ENCODE peak calls at places on chromosomes 11 and 22, in four cellular contexts. F, H, T and D are unnamed samples. For H3K36me3, the result is how much of the 10 kb centered on the place peaks cover.

GRCh38 chr11:76267563-76267962 is 61.3 kb upstream of the WNT11 start:
- DNase-seq in F (no peak), H (no peak), T (peak), D (no peak)

GRCh38 chr11:72102631-72102945 is 509 bp downstream of the LAMTOR1 start:
- DNase-seq in F (no peak), H (no peak), T (no peak), D (no peak)

GRCh38 chr11:47305734-47306483 is 36.0 kb downstream of the MADD start:
- DNase-seq in F (no peak), H (no peak), T (no peak), D (no peak)

GRCh38 chr11:69440876-69441275 is 40.6 kb upstream of the LINC01488 start:
- DNase-seq in F (no peak), H (no peak), T (no peak), D (no peak)

GRCh38 chr22:32444068-32444467 is 20.2 kb downstream of the BPIFC start:
- DNase-seq in F (no peak), H (no peak), T (no peak), D (peak)

GRCh38 chr11:69339041-69339733 is 45.2 kb downstream of the MYEOV start:
- DNase-seq in F (no peak), H (no peak), T (no peak), D (no peak)

GRCh38 chr11:2203440-2204259 is 32.0 kb upstream of the TH start:
- DNase-seq in F (no peak), H (peak), T (no peak), D (no peak)

GRCh38 chr22:17769716-17770082 is 4.6 kb downstream of the BID start:
- DNase-seq in F (no peak), H (peak), T (no peak), D (no peak)

GRCh38 chr11:26319906-26320305 is 12.0 kb upstream of the ANO3 start:
- DNase-seq in F (no peak), H (no peak), T (no peak), D (peak)

GRCh38 chr11:34050967-34051348 is 573 bp upstream of the CAPRIN1 start:
- DNase-seq in F (no peak), H (no peak), T (peak), D (no peak)

GRCh38 chr11:117980716-117981115 is 5.5 kb upstream of the IL10RA start:
- DNase-seq in F (no peak), H (no peak), T (no peak), D (no peak)

GRCh38 chr11:18321991-18322711 is at the start of the genes GTF2H1 and HPS5:
- DNase-seq in F (peak), H (peak), T (peak), D (peak)

GRCh38 chr11:11521306-11522002 is 100.4 kb downstream of the GALNT18 start:
- DNase-seq in F (no peak), H (no peak), T (no peak), D (peak)

GRCh38 chr22:46003271-46004091 is 26.5 kb upstream of the WNT7B start:
- DNase-seq in F (no peak), H (peak), T (no peak), D (no peak)

GRCh38 chr11:31000412-31000811 is 369.1 kb downstream of the DCDC1 start:
- DNase-seq in F (no peak), H (no peak), T (no peak), D (no peak)

GRCh38 chr22:46829140-46829891 is 66.9 kb downstream of the TBC1D22A start:
- DNase-seq in F (peak), H (peak), T (peak), D (peak)

GRCh38 chr11:78696177-78696576 is 121.5 kb upstream of the NARS2 start:
- DNase-seq in F (no peak), H (no peak), T (no peak), D (no peak)

GRCh38 chr11:46948378-46949131 is 12.0 kb downstream of the CSTPP1 start:
- DNase-seq in F (peak), H (no peak), T (peak), D (peak)

GRCh38 chr11:121841487-121842167 is 274.4 kb downstream of the BLID start:
- DNase-seq in F (peak), H (no peak), T (peak), D (no peak)

GRCh38 chr11:124277207-124277606 is 21.0 kb downstream of the OR8G5 start:
- DNase-seq in F (no peak), H (no peak), T (no peak), D (no peak)

GRCh38 chr11:125123947-125124633 is 12.7 kb upstream of the TMEM218 start:
- DNase-seq in F (no peak), H (no peak), T (peak), D (peak)

GRCh38 chr11:34214961-34215805 is 109.8 kb downstream of the NAT10 start:
- DNase-seq in F (no peak), H (no peak), T (peak), D (peak)

GRCh38 chr11:17781221-17781620 is 46.6 kb downstream of the KCNC1 start:
- DNase-seq in F (no peak), H (no peak), T (no peak), D (peak)

GRCh38 chr22:27669798-27670599 is 131.6 kb downstream of the MN1 start:
- DNase-seq in F (no peak), H (no peak), T (no peak), D (no peak)

GRCh38 chr11:73200256-73200655 is 17.8 kb upstream of the P2RY2 start:
- DNase-seq in F (no peak), H (no peak), T (no peak), D (peak)

GRCh38 chr22:42632096-42632495 is 8.3 kb downstream of the ATP5MGL start:
- DNase-seq in F (no peak), H (no peak), T (no peak), D (no peak)

GRCh38 chr22:42635531-42635930 is 4.9 kb downstream of the ATP5MGL start:
- DNase-seq in F (peak), H (peak), T (peak), D (peak)

GRCh38 chr22:42630901-42631602 is 9.3 kb downstream of the ATP5MGL start:
- DNase-seq in F (no peak), H (no peak), T (no peak), D (no peak)

GRCh38 chr22:42630211-42630610 is 10.2 kb downstream of the ATP5MGL start:
- DNase-seq in F (no peak), H (no peak), T (no peak), D (no peak)

GRCh38 chr22:42633013-42633412 is 7.4 kb downstream of the ATP5MGL start:
- DNase-seq in F (no peak), H (no peak), T (no peak), D (no peak)
- H3K36me3 ChIP-seq in F (under half), H (under half), T (half or more), D (under half)

GRCh38 chr22:41380993-41381328 is 781 bp upstream of the TEF start:
- DNase-seq in F (peak), H (no peak), T (peak), D (peak)

GRCh38 chr22:41383085-41383484 is 1.3 kb downstream of the TEF start:
- DNase-seq in F (no peak), H (no peak), T (no peak), D (no peak)

GRCh38 chr22:41381329-41382097 is at the start of gene TEF:
- DNase-seq in F (peak), H (peak), T (peak), D (peak)

GRCh38 chr22:41382610-41383009 is 868 bp downstream of the TEF start:
- DNase-seq in F (no peak), H (no peak), T (no peak), D (no peak)

DNA sequence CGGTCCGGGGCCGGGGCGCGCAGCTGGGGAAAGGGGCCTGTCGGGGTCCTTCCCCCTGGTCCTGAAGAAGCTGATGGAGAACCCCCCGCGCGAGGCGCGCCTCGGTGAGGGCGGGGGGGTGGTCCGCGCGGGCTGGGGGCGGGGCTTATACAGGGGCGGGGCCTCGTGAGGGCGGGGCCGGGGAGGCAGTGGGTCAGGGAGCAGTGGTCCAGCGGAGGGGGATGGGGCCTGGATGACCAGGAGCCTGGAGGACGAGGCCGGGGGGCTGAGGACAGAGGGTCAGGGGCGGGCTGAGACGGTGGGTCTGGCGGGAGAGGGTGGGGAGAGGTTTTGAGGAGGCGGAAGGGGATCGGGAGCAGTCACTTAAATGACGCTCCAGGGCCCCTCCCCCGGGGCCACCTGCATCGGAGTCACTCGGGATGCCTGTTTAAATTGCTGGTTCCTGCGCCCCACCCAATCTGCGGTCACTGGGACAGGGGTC is 396 bp downstream of the TEF start:
- DNase-seq in F (no peak), H (peak), T (no peak), D (no peak)
- H3K4me3 ChIP-seq in F (peak), H (peak), T (peak), D (peak)

GRCh38 chr11:61270354-61271070 is 24.6 kb downstream of the VWCE start:
- DNase-seq in F (peak), H (no peak), T (peak), D (peak)
- H3K36me3 ChIP-seq in F (under half), H (under half), T (under half), D (under half)

GRCh38 chr22:38338772-38339379 is 21.6 kb upstream of the CSNK1E start:
- DNase-seq in F (no peak), H (peak), T (no peak), D (no peak)

GRCh38 chr22:38335077-38335476 is 17.8 kb upstream of the CSNK1E start:
- DNase-seq in F (no peak), H (no peak), T (peak), D (peak)

DNA sequence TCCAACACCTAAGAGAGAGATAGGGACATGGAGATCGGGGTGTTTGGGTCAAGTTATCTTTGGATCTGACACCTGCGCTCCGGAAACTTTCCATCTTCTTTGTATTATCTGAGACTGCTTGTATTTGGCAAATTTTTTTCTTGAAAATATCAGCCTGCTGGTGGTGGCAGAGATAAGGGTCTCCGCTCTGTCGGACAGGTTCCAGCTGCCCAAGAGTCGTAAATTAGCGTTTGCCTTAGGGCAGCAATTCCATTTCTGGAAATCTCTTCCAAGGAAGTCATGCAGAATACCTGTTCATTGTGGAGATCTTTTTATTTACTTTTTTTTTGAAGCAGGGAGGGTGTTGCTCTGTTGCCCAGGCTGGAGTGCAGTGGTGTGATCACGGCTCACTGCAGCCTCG is 19.5 kb upstream of the CSNK1E start:
- DNase-seq in F (no peak), H (no peak), T (no peak), D (no peak)
- H3K4me3 ChIP-seq in F (peak), H (no peak), T (no peak), D (peak)

GRCh38 chr11:57314221-57314973 is 10.4 kb downstream of the TNKS1BP1 start:
- DNase-seq in F (no peak), H (no peak), T (no peak), D (no peak)

GRCh38 chr11:57313071-57313787 is 11.5 kb downstream of the TNKS1BP1 start:
- DNase-seq in F (no peak), H (peak), T (no peak), D (no peak)

GRCh38 chr11:57315491-57315890 is 9.3 kb downstream of the TNKS1BP1 start:
- DNase-seq in F (no peak), H (no peak), T (peak), D (no peak)

GRCh38 chr11:57312511-57313021 is 12.2 kb downstream of the TNKS1BP1 start:
- DNase-seq in F (no peak), H (peak), T (no peak), D (no peak)

GRCh38 chr11:57313788-57314135 is 11.0 kb downstream of the TNKS1BP1 start:
- DNase-seq in F (no peak), H (no peak), T (no peak), D (no peak)
- H3K36me3 ChIP-seq in F (half or more), H (under half), T (half or more), D (half or more)